ENCODE peak calls at places on chromosomes 5 and 9, in nine cellular contexts. D, H, N, X, P, C, G, U and B are unnamed samples.

GRCh38 chr5:59583810-59584562 is 309.5 kb downstream of the PDE4D start:
- DNase-seq in C (peak), X (no peak), U (no peak), P (no peak), N (no peak), G (no peak), D (no peak), H (no peak), B (no peak)

GRCh38 chr5:138949988-138950387 is 74.9 kb upstream of the LRRTM2 start:
- DNase-seq in C (no peak), P (no peak), H (peak), G (peak), N (no peak), U (no peak), X (no peak), D (no peak), B (no peak)

GRCh38 chr9:129518074-129518473 is 102.8 kb downstream of the C9orf50 start:
- DNase-seq in D (no peak), U (no peak), X (no peak), P (no peak), C (no peak), H (no peak), G (no peak), N (no peak), B (no peak)

GRCh38 chr9:107539427-107540154 is 50.0 kb upstream of the KLF4 start:
- DNase-seq in U (no peak), D (no peak), N (no peak), P (no peak), G (peak), C (no peak), H (peak), X (no peak), B (no peak)

GRCh38 chr9:133786371-133786753 is 48.2 kb upstream of the SARDH start:
- DNase-seq in P (no peak), G (no peak), U (no peak), C (peak), D (no peak), H (no peak), N (no peak), X (no peak), B (no peak)

GRCh38 chr5:98927242-98927987 is 1.4 kb downstream of the CHD1 start:
- DNase-seq in D (peak), P (no peak), N (peak), U (peak), C (peak), G (peak), X (peak), H (peak), B (no peak)

GRCh38 chr5:61881821-61882220 is 424.2 kb upstream of the KIF2A start:
- DNase-seq in N (no peak), X (peak), C (no peak), D (no peak), G (no peak), U (no peak), P (no peak), H (no peak), B (no peak)

GRCh38 chr5:159759791-159760300 is 156.4 kb upstream of the ADRA1B start:
- DNase-seq in N (no peak), H (no peak), D (no peak), G (no peak), P (no peak), X (no peak), C (no peak), U (no peak), B (no peak)

GRCh38 chr5:1781726-1782384 is 17.8 kb downstream of the MRPL36 start:
- DNase-seq in D (no peak), X (no peak), N (no peak), G (no peak), H (peak), P (no peak), C (no peak), U (no peak), B (no peak)

GRCh38 chr5:53031695-53032096 is 42.5 kb downstream of the ITGA2 start:
- DNase-seq in H (no peak), G (no peak), D (no peak), N (peak), U (no peak), X (peak), P (peak), C (no peak), B (no peak)

GRCh38 chr5:128402506-128402905 is 135.5 kb downstream of the FBN2 start:
- DNase-seq in D (no peak), P (no peak), N (no peak), U (no peak), C (no peak), X (no peak), G (no peak), H (no peak), B (no peak)

GRCh38 chr5:80064124-80064523 is 29.0 kb downstream of the THBS4 start:
- DNase-seq in D (no peak), G (no peak), P (no peak), X (no peak), H (no peak), U (no peak), N (no peak), C (no peak), B (no peak)

GRCh38 chr9:89501311-89501898 is 3.5 kb upstream of the SEMA4D start:
- DNase-seq in X (no peak), U (no peak), N (no peak), P (no peak), G (no peak), C (no peak), D (no peak), H (no peak), B (no peak)

GRCh38 chr5:16983022-16983639 is 47.0 kb upstream of the MYO10 start:
- DNase-seq in U (no peak), P (peak), H (no peak), X (no peak), G (no peak), D (no peak), C (no peak), N (no peak), B (no peak)

GRCh38 chr5:114361724-114362196 is at the start of gene KCNN2:
- DNase-seq in G (peak), P (no peak), C (peak), X (peak), N (peak), D (peak), U (peak), H (no peak), B (peak)

GRCh38 chr9:6272229-6272597 is 56.0 kb upstream of the TPD52L3 start:
- DNase-seq in H (no peak), N (peak), P (no peak), U (no peak), D (no peak), X (peak), G (peak), C (no peak), B (no peak)

GRCh38 chr9:105881654-105882349 is 187.5 kb downstream of the TMEM38B start:
- DNase-seq in X (peak), U (peak), D (peak), C (peak), H (no peak), G (peak), P (peak), N (peak), B (peak)

GRCh38 chr5:321726-322251 is 275 bp downstream of the AHRR start:
- DNase-seq in G (no peak), N (no peak), D (no peak), C (no peak), X (no peak), P (no peak), H (no peak), U (no peak), B (no peak)

GRCh38 chr5:96633820-96634219 is 28.4 kb upstream of the CAST start:
- DNase-seq in C (no peak), D (no peak), X (peak), U (no peak), G (no peak), N (no peak), P (no peak), H (no peak), B (no peak)

GRCh38 chr5:133792025-133792424 is 176.4 kb downstream of the C5orf15 start:
- DNase-seq in P (no peak), D (no peak), G (no peak), U (no peak), H (no peak), N (no peak), C (no peak), X (no peak), B (no peak)

GRCh38 chr5:2737273-2738155 is 14.0 kb downstream of the IRX2 start:
- DNase-seq in H (no peak), U (no peak), D (no peak), N (no peak), C (no peak), G (no peak), P (no peak), X (no peak), B (no peak)

GRCh38 chr9:93064392-93065124 is 6.1 kb downstream of the SUSD3 start:
- DNase-seq in G (no peak), H (no peak), N (no peak), X (peak), D (no peak), U (no peak), P (no peak), C (peak), B (no peak)

GRCh38 chr9:93061791-93062299 is 3.3 kb downstream of the SUSD3 start:
- DNase-seq in H (no peak), X (no peak), P (no peak), C (peak), G (no peak), N (no peak), U (peak), D (no peak), B (no peak)

GRCh38 chr9:93062364-93062763 is 3.9 kb downstream of the SUSD3 start:
- DNase-seq in U (no peak), H (no peak), D (no peak), X (no peak), N (no peak), P (no peak), G (no peak), C (no peak), B (no peak)

GRCh38 chr9:93066978-93067603 is 8.6 kb downstream of the SUSD3 start:
- DNase-seq in H (no peak), C (no peak), N (no peak), D (no peak), U (no peak), G (no peak), X (peak), P (no peak), B (no peak)

DNA sequence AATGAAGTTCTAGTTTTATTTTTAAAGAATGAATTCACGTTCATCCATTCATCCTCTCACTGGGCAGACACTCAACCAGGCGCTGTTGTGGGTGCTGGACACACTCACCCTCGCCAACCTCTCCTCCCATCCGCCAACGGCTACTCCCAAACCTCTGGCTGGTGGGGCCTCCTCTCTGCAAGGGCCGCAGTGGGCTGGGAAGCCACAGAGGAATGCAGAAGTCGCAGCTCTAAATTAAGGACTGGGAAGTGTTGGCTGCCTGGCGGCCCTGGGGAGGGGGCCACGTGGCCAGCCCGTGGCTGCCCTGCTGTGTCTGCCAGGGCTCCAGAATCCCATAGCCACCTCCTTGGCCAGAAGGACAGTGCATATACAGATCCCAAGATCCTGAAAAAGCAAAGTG is 6.8 kb downstream of the SUSD3 start:
- DNase-seq in P (no peak), H (no peak), C (no peak), X (no peak), G (no peak), N (no peak), D (no peak), U (no peak), B (no peak)
- H3K4me3 ChIP-seq in P (no peak), H (no peak), C (no peak), X (no peak), G (no peak), N (no peak), D (no peak), U (no peak), B (no peak)

GRCh38 chr9:87826331-87826730 is 56.3 kb upstream of the SPATA31E1 start:
- DNase-seq in H (no peak), P (no peak), U (no peak), D (no peak), X (no peak), N (no peak), C (no peak), G (no peak), B (no peak)
- H3K4me3 ChIP-seq in H (no peak), P (no peak), U (no peak), D (no peak), X (no peak), N (no peak), C (no peak), G (no peak), B (no peak)

GRCh38 chr5:173317091-173317685 is 11.0 kb downstream of the STC2 start:
- DNase-seq in C (no peak), U (no peak), N (no peak), D (no peak), H (no peak), X (no peak), G (no peak), P (no peak), B (no peak)

GRCh38 chr5:173317852-173318251 is 10.4 kb downstream of the STC2 start:
- DNase-seq in N (no peak), U (no peak), H (no peak), X (no peak), P (no peak), G (no peak), D (no peak), C (no peak), B (no peak)

GRCh38 chr5:173314166-173314952 is 13.9 kb downstream of the STC2 start:
- DNase-seq in U (no peak), D (no peak), X (no peak), N (no peak), H (no peak), C (no peak), G (no peak), P (no peak), B (no peak)

GRCh38 chr5:173316463-173317020 is 11.7 kb downstream of the STC2 start:
- DNase-seq in H (no peak), U (no peak), G (peak), P (no peak), N (no peak), D (no peak), C (no peak), X (no peak), B (no peak)

DNA sequence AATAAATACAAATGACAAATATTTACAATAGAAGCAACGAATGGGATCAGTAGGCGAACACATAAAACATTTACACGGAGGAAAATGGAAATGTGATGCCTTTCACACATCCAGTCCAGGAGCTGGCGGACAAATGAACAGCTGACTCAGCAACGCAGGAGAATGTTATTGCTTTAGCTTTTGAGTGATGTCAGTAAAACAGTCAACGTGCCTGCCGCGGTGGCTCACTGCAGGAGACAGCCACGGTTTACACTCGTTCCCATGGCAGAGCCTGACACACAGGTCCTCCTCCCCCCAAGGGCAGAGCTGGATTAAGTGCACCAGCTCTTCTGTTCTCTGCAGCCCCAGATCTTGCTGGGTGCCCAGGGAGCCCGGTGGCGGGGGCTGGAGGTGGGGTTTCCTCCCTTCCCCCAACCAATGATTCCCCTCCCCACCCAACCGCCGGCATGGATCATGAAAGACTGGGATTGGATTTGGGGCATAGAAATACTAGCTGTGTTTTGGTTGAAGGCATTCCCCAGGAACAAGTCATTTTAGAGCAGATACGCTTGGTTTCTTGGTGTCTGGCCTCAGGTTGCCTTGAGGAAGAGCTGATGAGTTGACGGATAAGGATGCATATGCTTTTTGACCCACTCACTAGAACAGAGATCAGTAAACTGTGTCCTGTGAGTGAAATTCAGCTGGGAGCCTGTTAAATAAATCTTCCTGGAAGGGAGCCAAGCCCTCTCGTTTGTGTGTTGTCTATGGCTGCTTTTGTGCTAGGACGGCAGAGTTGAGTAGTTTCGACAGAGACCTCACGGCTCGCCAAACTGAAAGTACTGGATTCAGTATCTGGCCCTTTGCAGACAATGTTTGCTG is 12.5 kb downstream of the STC2 start:
- DNase-seq in P (no peak), H (peak), N (peak), D (no peak), G (peak), X (peak), C (no peak), U (no peak), B (no peak)
- H3K4me3 ChIP-seq in P (no peak), H (peak), N (peak), D (no peak), G (no peak), X (no peak), C (no peak), U (no peak), B (no peak)

DNA sequence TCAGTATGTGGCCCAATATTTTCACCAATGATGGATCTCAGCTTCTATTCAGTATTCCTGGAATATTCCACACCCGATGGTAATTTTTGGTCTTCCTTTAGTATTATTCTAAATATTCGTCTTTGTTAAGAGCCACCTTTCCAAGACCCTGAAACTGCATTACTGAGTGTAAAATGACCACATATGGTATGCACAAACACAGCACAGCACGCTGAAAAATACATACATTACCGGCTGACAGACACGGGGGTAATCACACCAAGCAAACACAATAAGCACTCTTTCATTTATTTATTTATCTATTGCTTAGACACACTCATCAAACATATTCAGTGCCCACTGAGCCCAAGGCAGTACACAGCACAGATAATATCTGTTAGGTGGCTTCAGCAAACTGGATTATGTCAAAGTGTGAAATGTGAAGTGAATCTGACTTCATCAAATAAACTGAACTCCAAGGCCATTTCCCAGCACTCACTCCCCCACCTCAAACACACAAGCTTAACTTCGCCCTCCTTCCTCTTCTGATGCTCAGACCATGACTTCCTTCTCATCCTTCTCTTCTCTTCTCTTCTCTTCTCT is 1637.8 kb upstream of the C9orf72 start:
- DNase-seq in D (no peak), X (no peak), G (no peak), N (no peak), C (no peak), P (no peak), H (no peak), U (no peak), B (no peak)
- H3K4me3 ChIP-seq in D (no peak), X (no peak), G (no peak), N (no peak), C (no peak), P (no peak), H (no peak), U (peak), B (no peak)

DNA sequence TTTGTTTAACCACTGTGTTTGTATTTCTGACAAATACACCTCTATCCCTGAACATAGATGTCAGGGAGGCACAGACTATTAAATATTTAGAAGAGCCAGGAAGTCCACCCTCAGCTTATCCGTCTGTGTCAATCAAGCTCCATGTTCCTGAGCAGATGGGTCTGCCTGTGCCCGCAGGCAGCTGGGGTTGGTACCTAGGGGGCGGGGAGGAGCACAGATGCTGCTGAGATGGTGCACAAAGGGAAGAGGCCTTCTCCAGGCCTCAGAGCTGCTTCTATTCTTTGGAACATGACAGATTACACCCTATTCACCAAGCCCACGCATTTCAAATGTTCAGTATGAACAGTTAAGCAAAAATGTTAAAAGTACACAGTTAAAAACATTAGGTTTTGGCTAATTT is 142.1 kb downstream of the EPB41L4A start:
- DNase-seq in D (no peak), P (no peak), H (no peak), G (no peak), N (no peak), C (no peak), X (no peak), U (no peak), B (no peak)
- H3K4me3 ChIP-seq in D (no peak), P (no peak), H (no peak), G (no peak), N (no peak), C (no peak), X (no peak), U (no peak), B (no peak)

GRCh38 chr5:132016721-132017250 is 5.3 kb upstream of the ACSL6 start:
- DNase-seq in P (no peak), C (peak), D (no peak), H (no peak), G (no peak), U (no peak), N (no peak), X (no peak), B (no peak)
- H3K4me3 ChIP-seq in P (no peak), C (no peak), D (no peak), H (no peak), G (no peak), U (no peak), N (no peak), X (no peak), B (no peak)

DNA sequence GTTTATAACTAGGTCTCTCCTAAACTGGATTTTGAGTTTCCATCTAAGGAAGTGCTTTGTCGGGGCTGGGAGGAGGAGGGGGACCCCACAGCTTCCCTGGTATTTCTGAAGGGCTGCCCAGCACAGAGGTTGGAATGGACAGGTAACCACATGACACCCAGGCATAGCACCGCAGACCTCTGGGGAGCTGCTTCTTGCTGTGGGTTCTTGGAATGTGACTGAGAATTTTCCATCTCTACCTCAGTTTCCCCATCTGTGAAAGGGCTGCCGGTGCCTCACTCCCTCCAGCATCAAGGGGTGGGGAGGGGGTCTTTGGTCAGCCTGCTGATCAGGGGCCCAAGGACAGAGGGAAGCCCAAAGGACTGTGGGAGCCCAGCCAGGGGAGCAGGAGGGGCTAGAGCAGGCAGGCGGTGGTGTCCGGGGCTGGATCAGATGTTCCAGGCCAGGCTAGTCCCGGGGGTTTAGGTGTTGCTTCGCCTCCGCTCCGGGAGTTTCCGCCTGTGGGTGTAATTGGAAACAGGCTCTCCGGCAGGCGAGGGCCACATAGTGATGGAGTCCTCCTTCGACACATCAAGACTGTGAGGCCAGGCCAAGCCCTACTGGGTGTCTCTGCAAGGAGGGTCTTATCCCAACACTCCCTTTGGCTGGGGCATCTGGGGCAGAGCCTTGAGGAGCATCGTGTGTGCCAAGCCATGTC is 3.3 kb downstream of the OLFML2A start:
- DNase-seq in G (no peak), P (no peak), X (peak), D (no peak), H (peak), N (no peak), C (peak), U (peak), B (no peak)
- H3K4me3 ChIP-seq in G (no peak), P (no peak), X (no peak), D (no peak), H (no peak), N (peak), C (no peak), U (no peak), B (peak)